ENCODE peak calls at places on chromosomes 2 and 18, in four cellular contexts. One of them, this sample, is unnamed.

GRCh38 chr2:130264501-130264900 is 66.3 kb upstream of the TUBA3E start:
- DNase-seq in WERI-Rb-1: no peak
- DNase-seq in adrenal gland: no peak
- DNase-seq in DND-41: no peak
- DNase-seq in this sample: no peak

GRCh38 chr18:71028285-71028762 is 739.5 kb downstream of the SOCS6 start:
- DNase-seq in DND-41: no peak
- DNase-seq in adrenal gland: no peak
- DNase-seq in WERI-Rb-1: no peak
- DNase-seq in this sample: no peak

GRCh38 chr18:75574197-75574596 is 146.7 kb upstream of the SMIM21 start:
- DNase-seq in DND-41: no peak
- DNase-seq in WERI-Rb-1: no peak
- DNase-seq in adrenal gland: no peak
- DNase-seq in this sample: no peak

GRCh38 chr2:66189598-66189997 is 245.3 kb upstream of the MEIS1 start:
- DNase-seq in adrenal gland: no peak
- DNase-seq in DND-41: no peak
- DNase-seq in WERI-Rb-1: no peak
- DNase-seq in this sample: no peak

GRCh38 chr2:215189393-215189792 is 51.0 kb upstream of the ABCA12 start:
- DNase-seq in adrenal gland: no peak
- DNase-seq in DND-41: no peak
- DNase-seq in WERI-Rb-1: no peak
- DNase-seq in this sample: no peak

GRCh38 chr2:174004900-174005605 is 39.9 kb upstream of the SP3 start:
- DNase-seq in adrenal gland: no peak
- DNase-seq in WERI-Rb-1: no peak
- DNase-seq in DND-41: no peak
- DNase-seq in this sample: no peak

GRCh38 chr2:118473241-118473640 is 374.2 kb downstream of the EN1 start:
- DNase-seq in DND-41: no peak
- DNase-seq in adrenal gland: no peak
- DNase-seq in WERI-Rb-1: no peak
- DNase-seq in this sample: no peak

GRCh38 chr2:55498582-55498981 is 20.9 kb upstream of the CFAP36 start:
- DNase-seq in adrenal gland: no peak
- DNase-seq in WERI-Rb-1: no peak
- DNase-seq in DND-41: no peak
- DNase-seq in this sample: no peak

GRCh38 chr2:70580352-70580751 is 26.7 kb upstream of the TGFA start:
- DNase-seq in WERI-Rb-1: no peak
- DNase-seq in adrenal gland: no peak
- DNase-seq in DND-41: no peak
- DNase-seq in this sample: no peak

GRCh38 chr2:38509322-38509946 is 93.3 kb downstream of the HNRNPLL start:
- DNase-seq in WERI-Rb-1: peak
- DNase-seq in DND-41: no peak
- DNase-seq in adrenal gland: no peak
- DNase-seq in this sample: no peak

GRCh38 chr18:22136395-22136794 is 33.0 kb upstream of the GATA6 start:
- DNase-seq in adrenal gland: no peak
- DNase-seq in WERI-Rb-1: no peak
- DNase-seq in DND-41: no peak
- DNase-seq in this sample: no peak

GRCh38 chr2:175605599-175605988 is 396.5 kb downstream of the LNPK start:
- DNase-seq in WERI-Rb-1: no peak
- DNase-seq in DND-41: no peak
- DNase-seq in adrenal gland: no peak
- DNase-seq in this sample: no peak

GRCh38 chr2:239195318-239195871 is 205.4 kb downstream of the HDAC4 start:
- DNase-seq in adrenal gland: peak
- DNase-seq in DND-41: no peak
- DNase-seq in WERI-Rb-1: no peak
- DNase-seq in this sample: no peak

DNA sequence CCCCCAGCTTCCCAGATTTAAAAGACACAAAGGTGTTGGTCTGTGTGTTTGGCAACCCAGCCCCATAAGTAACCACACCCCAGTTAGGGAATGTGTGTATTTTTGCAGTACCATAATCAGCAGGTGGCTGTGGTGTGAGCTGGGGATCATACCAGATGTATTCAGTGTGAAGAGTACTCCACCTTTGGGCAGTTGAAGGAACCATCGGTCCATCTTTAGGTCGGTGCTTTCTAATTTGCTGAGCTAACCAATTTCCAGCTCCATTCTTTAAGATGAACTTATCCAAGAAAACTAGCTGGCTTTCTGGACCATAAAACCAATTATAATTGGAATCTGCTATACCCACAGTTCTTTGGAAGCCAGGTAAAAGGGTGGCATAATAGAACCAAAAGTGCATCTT is 3.2 kb downstream of the DSEL start:
- DNase-seq in DND-41: no peak
- DNase-seq in WERI-Rb-1: peak
- DNase-seq in adrenal gland: no peak
- DNase-seq in this sample: no peak
- TF ChIP-seq CTCF in DND-41: no peak
- TF ChIP-seq CTCF in WERI-Rb-1: peak
- TF ChIP-seq CTCF in adrenal gland: no peak
- TF ChIP-seq CTCF in this sample: no peak

GRCh38 chr2:195672674-195673073 is 15.6 kb downstream of the SLC39A10 start:
- DNase-seq in DND-41: no peak
- DNase-seq in WERI-Rb-1: no peak
- DNase-seq in adrenal gland: no peak
- DNase-seq in this sample: no peak
- TF ChIP-seq CTCF in DND-41: peak
- TF ChIP-seq CTCF in WERI-Rb-1: peak
- TF ChIP-seq CTCF in adrenal gland: no peak
- TF ChIP-seq CTCF in this sample: no peak

DNA sequence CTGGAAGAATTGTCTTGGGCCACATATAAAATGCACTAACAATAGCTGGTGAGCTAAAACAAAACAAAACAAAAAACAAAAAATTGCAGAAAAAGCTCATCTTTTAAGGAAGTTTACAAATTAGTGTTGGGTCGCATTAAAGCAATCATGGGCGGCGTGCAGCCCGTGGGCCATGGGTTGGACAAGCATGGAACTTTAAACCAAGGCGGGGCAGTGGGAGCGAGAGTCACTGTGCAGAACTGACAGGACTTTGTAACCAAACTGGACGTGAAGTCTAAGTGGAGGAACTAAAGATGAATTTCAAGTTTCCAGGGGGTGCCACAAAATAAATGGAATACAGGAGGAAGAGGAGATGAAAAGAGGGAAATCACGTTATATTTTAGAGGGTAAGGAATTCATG is 80.7 kb downstream of the PSMG2 start:
- DNase-seq in WERI-Rb-1: peak
- DNase-seq in adrenal gland: no peak
- DNase-seq in DND-41: no peak
- DNase-seq in this sample: no peak
- TF ChIP-seq CTCF in WERI-Rb-1: no peak
- TF ChIP-seq CTCF in adrenal gland: no peak
- TF ChIP-seq CTCF in DND-41: no peak
- TF ChIP-seq CTCF in this sample: no peak

GRCh38 chr2:100483892-100484291 is 13.6 kb downstream of the NMS start:
- DNase-seq in adrenal gland: no peak
- DNase-seq in WERI-Rb-1: no peak
- DNase-seq in DND-41: no peak
- DNase-seq in this sample: no peak

GRCh38 chr2:100484390-100484789 is 14.1 kb downstream of the NMS start:
- DNase-seq in DND-41: no peak
- DNase-seq in WERI-Rb-1: no peak
- DNase-seq in adrenal gland: no peak
- DNase-seq in this sample: no peak

DNA sequence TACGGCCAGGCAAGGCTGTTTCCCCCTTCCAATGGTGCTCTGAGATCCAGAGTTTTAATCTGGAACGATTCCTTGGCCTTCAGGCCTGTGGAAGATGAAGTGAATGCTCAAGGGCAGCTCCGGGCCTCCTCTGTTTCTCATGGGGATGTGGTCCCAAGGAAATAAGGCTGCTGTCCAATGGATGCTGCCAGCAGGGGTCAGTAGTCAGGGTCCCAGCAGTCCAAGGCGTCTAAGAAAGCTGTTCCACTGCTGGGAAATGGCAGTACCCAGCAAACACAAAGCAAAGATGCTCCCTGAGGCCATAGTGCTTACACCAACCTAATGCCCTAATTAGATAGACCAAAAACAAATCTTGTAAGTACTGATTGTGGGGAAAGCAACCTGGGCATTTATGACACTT is 12.5 kb downstream of the NMS start:
- DNase-seq in WERI-Rb-1: no peak
- DNase-seq in adrenal gland: no peak
- DNase-seq in DND-41: no peak
- DNase-seq in this sample: peak
- TF ChIP-seq CTCF in WERI-Rb-1: peak
- TF ChIP-seq CTCF in adrenal gland: no peak
- TF ChIP-seq CTCF in DND-41: peak
- TF ChIP-seq CTCF in this sample: peak